ENCODE peak calls at places on chromosome 4, in seven cellular contexts. W, I, Y, V, H, D and C are unnamed samples.
A peak's percentile ranks its signal among the peaks of the same experiment; 100 is the strongest.

GRCh38 chr4:151600432-151600831 is 160.4 kb downstream of the GATB start:
- DNase-seq in W (no peak), I (no peak), Y (no peak), V (no peak), H (no peak), D (peak; percentile 20), C (peak; percentile 64)

GRCh38 chr4:20333141-20333690 is 81.5 kb downstream of the SLIT2 start:
- DNase-seq in W (no peak), I (no peak), Y (no peak), V (no peak), H (no peak), D (no peak), C (no peak)

GRCh38 chr4:107896158-107896645 is 35.1 kb upstream of the CYP2U1 start:
- DNase-seq in W (peak; percentile 85), I (no peak), Y (no peak), V (no peak), H (peak; percentile 90), D (peak; percentile 97), C (peak; percentile 98)

GRCh38 chr4:84632092-84632491 is 49.2 kb downstream of the CDS1 start:
- DNase-seq in W (peak; percentile 94), I (no peak), Y (no peak), V (no peak), H (peak; percentile 35), D (peak; percentile 85), C (peak; percentile 79)

GRCh38 chr4:73850261-73850970 is 2.7 kb upstream of the PF4V1 start:
- DNase-seq in W (peak; percentile 39), I (no peak), Y (no peak), V (no peak), H (no peak), D (peak; percentile 17), C (no peak)

GRCh38 chr4:106315476-106315967 is 487 bp downstream of the TBCK start:
- DNase-seq in W (peak; percentile 17), I (no peak), Y (peak; percentile 19), V (no peak), H (peak; percentile 45), D (peak; percentile 34), C (peak; percentile 92)

GRCh38 chr4:68256284-68256683 is 10.8 kb upstream of the TMPRSS11B start:
- DNase-seq in W (no peak), I (peak; percentile 89), Y (no peak), V (no peak), H (no peak), D (no peak), C (no peak)

GRCh38 chr4:158015241-158015640 is 157.6 kb downstream of the GASK1B start:
- DNase-seq in W (peak; percentile 45), I (no peak), Y (no peak), V (no peak), H (no peak), D (peak; percentile 60), C (peak; percentile 61)

GRCh38 chr4:138889216-138889615 is 126.4 kb upstream of the NOCT start:
- DNase-seq in W (no peak), I (no peak), Y (no peak), V (no peak), H (no peak), D (no peak), C (no peak)

GRCh38 chr4:185421366-185422124 is 4.2 kb downstream of the UFSP2 start:
- DNase-seq in W (peak; percentile 59), I (no peak), Y (no peak), V (no peak), H (no peak), D (peak; percentile 68), C (no peak)

GRCh38 chr4:176193126-176193525 is 2.3 kb downstream of the SPATA4 start:
- DNase-seq in W (peak; percentile 58), I (no peak), Y (no peak), V (no peak), H (no peak), D (peak; percentile 65), C (peak; percentile 67)

GRCh38 chr4:11004818-11005217 is 320.2 kb upstream of the CLNK start:
- DNase-seq in W (no peak), I (no peak), Y (no peak), V (no peak), H (no peak), D (no peak), C (no peak)

GRCh38 chr4:102705391-102705935 is 55.3 kb downstream of the MANBA start:
- DNase-seq in W (no peak), I (peak; percentile 54), Y (no peak), V (no peak), H (no peak), D (no peak), C (no peak)

GRCh38 chr4:147683172-147683571 is 791 bp downstream of the PRMT9 start:
- DNase-seq in W (peak; percentile 47), I (peak; percentile 1), Y (peak; percentile 23), V (no peak), H (no peak), D (peak; percentile 32), C (peak; percentile 16)

GRCh38 chr4:78634011-78634664 is 82.6 kb downstream of the ANXA3 start:
- DNase-seq in W (no peak), I (no peak), Y (no peak), V (no peak), H (no peak), D (no peak), C (no peak)

GRCh38 chr4:153485374-153485773 is 19.2 kb downstream of the TMEM131L start:
- DNase-seq in W (no peak), I (no peak), Y (no peak), V (no peak), H (no peak), D (no peak), C (no peak)
- H3K9ac ChIP-seq in W (no peak overlapping the region), I (no peak overlapping the region), Y (no peak overlapping the region), V (no peak overlapping the region), H (no peak overlapping the region), D (no peak overlapping the region), C (no peak overlapping the region)

GRCh38 chr4:169335331-169335730 is 64.6 kb upstream of the SH3RF1 start:
- DNase-seq in W (no peak), I (no peak), Y (no peak), V (no peak), H (no peak), D (peak; percentile 33), C (peak; percentile 89)
- H3K4me2 ChIP-seq in W (no peak overlapping the region), I (no peak overlapping the region), Y (no peak overlapping the region), V (no peak overlapping the region), H (peak overlapping the region; percentile 63), D (no peak overlapping the region), C (peak overlapping the region; percentile 69)

GRCh38 chr4:141130947-141131545 is 2.2 kb downstream of the RNF150 start:
- DNase-seq in W (no peak), I (no peak), Y (no peak), V (no peak), H (no peak), D (no peak), C (no peak)
- H3K9ac ChIP-seq in W (no peak overlapping the region), I (no peak overlapping the region), Y (no peak overlapping the region), V (no peak overlapping the region), H (no peak overlapping the region), D (no peak overlapping the region), C (no peak overlapping the region)

GRCh38 chr4:2080429-2081300 is 21.5 kb downstream of the NAT8L start:
- DNase-seq in W (no peak), I (no peak), Y (no peak), V (no peak), H (no peak), D (no peak), C (no peak)

GRCh38 chr4:2078584-2078983 is 19.5 kb downstream of the NAT8L start:
- DNase-seq in W (no peak), I (no peak), Y (no peak), V (no peak), H (no peak), D (no peak), C (no peak)

GRCh38 chr4:2079006-2079405 is 19.9 kb downstream of the NAT8L start:
- DNase-seq in W (no peak), I (no peak), Y (no peak), V (no peak), H (no peak), D (no peak), C (no peak)

GRCh38 chr4:2081540-2081939 is 22.4 kb downstream of the NAT8L start:
- DNase-seq in W (no peak), I (no peak), Y (no peak), V (no peak), H (no peak), D (no peak), C (no peak)

GRCh38 chr4:2079926-2080325 is 20.8 kb downstream of the NAT8L start:
- DNase-seq in W (no peak), I (no peak), Y (no peak), V (no peak), H (no peak), D (no peak), C (no peak)
- H3K4me2 ChIP-seq in W (no peak overlapping the region), I (no peak overlapping the region), Y (no peak overlapping the region), V (no peak overlapping the region), H (no peak overlapping the region), D (no peak overlapping the region), C (no peak overlapping the region)

DNA sequence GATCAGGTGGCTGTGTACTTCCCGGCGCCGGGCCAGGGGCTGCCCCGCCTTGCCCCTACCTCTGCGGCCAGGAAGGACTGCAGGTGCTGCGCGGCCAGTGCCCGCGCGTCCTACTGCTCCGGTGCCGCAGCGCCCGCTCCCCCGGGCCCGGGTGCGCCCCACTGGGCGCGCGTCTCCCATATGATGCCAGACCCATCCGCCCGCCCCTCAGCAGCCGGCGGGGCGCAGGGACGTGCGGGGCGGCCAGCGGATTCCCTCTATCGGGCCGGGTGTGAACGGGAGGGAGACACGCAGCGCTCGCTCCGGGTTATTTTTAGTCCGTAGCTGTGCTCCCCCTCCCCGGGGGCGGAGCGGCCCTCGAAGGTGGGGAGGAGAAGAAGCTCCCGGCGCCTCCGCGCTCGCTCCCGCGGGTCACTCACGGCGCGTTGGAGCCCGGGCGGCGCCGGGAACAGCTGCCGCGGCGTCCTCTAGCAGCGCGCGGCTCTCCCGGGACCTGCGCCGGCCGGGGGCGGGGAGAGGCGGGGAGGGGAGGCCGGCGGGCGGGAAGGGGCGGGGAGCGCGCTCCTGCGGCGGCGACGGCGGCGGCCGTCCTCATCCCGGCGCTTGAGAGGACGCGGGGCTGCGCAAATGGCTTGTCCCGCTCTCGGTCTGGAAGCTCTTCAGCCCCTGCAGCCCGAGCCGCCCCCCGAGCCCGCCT is 103.6 kb downstream of the UCHL1 start:
- DNase-seq in W (peak; percentile 32), I (peak; percentile 74), Y (no peak), V (peak; percentile 74), H (no peak), D (peak; percentile 20), C (peak; percentile 24)
- H3K9ac ChIP-seq in W (no peak overlapping the region), I (peak overlapping the region; percentile 57), Y (no peak overlapping the region), V (peak overlapping the region; percentile 87), H (no peak overlapping the region), D (peak overlapping the region; percentile 3), C (no peak overlapping the region)